ENCODE peak calls at places on chromosomes 6 and 20, in five cellular contexts. S, Z, Q, V and B are unnamed samples.
A peak's percentile ranks its signal among the peaks of the same experiment; 100 is the strongest.

GRCh38 chr6:30450908-30451818 is 38.1 kb upstream of the HLA-E start:
- DNase-seq in S (peak; percentile 81), Z (peak; percentile 11), Q (no peak), V (no peak), B (peak; percentile 36)

GRCh38 chr20:58375796-58376195 is 13.2 kb upstream of the VAPB start:
- DNase-seq in S (no peak), Z (no peak), Q (no peak), V (no peak), B (no peak)

GRCh38 chr6:107046316-107046715 is 18.3 kb downstream of the MTRES1 start:
- DNase-seq in S (no peak), Z (peak; percentile 67), Q (no peak), V (no peak), B (no peak)

GRCh38 chr20:11210611-11211010 is 536.8 kb upstream of the JAG1 start:
- DNase-seq in S (no peak), Z (no peak), Q (no peak), V (no peak), B (no peak)

GRCh38 chr6:170293881-170294755 is 3.2 kb upstream of the DLL1 start:
- DNase-seq in S (no peak), Z (peak; percentile 81), Q (no peak), V (peak; percentile 34), B (no peak)

GRCh38 chr20:41349943-41350342 is 9.3 kb downstream of the LPIN3 start:
- DNase-seq in S (no peak), Z (no peak), Q (no peak), V (no peak), B (no peak)

GRCh38 chr6:77324851-77325250 is 138.4 kb downstream of the HTR1B start:
- DNase-seq in S (no peak), Z (no peak), Q (no peak), V (no peak), B (no peak)

GRCh38 chr6:142416179-142416578 is 114.4 kb downstream of the ADGRG6 start:
- DNase-seq in S (peak; percentile 85), Z (no peak), Q (no peak), V (no peak), B (peak; percentile 93)

GRCh38 chr20:61768926-61769832 is 296.5 kb downstream of the TAF4 start:
- DNase-seq in S (no peak), Z (no peak), Q (no peak), V (no peak), B (no peak)

GRCh38 chr6:3882865-3883264 is 33.7 kb downstream of the FAM50B start:
- DNase-seq in S (peak; percentile 89), Z (no peak), Q (no peak), V (no peak), B (peak; percentile 94)

GRCh38 chr6:42441661-42442081 is 10.1 kb downstream of the TRERF1 start:
- DNase-seq in S (no peak), Z (no peak), Q (no peak), V (no peak), B (peak; percentile 45)

GRCh38 chr20:22821826-22822225 is 213.3 kb upstream of the SSTR4 start:
- DNase-seq in S (no peak), Z (no peak), Q (no peak), V (no peak), B (no peak)

GRCh38 chr6:11994875-11995461 is 17.1 kb upstream of the HIVEP1 start:
- DNase-seq in S (no peak), Z (no peak), Q (no peak), V (no peak), B (no peak)

GRCh38 chr6:48962041-48962440 is 501.0 kb downstream of the MMUT start:
- DNase-seq in S (no peak), Z (peak; percentile 99), Q (no peak), V (no peak), B (no peak)

GRCh38 chr6:132648356-132648755 is 10.6 kb downstream of the TAAR1 start:
- DNase-seq in S (peak; percentile 15), Z (peak; percentile 9), Q (no peak), V (no peak), B (peak; percentile 6)